ENCODE peak calls at places on chromosomes 16 and 17, in four cellular contexts. B is CD8-positive, alpha-beta T cell; Y is mesenchymal stem cell; R is tibial artery. U is an unnamed sample. For H3K27me3, the result is how much of the 10 kb centered on the place peaks cover.

GRCh38 chr16:26605872-26606271 is 460.9 kb upstream of the C16orf82 start:
- DNase-seq in B (no peak), Y (no peak), R (no peak), U (no peak)

GRCh38 chr16:23877107-23878070 is 41.6 kb downstream of the PRKCB start:
- DNase-seq in B (no peak), Y (no peak), R (no peak), U (peak)

GRCh38 chr17:83064732-83065659 is 14.4 kb upstream of the METRNL start:
- DNase-seq in B (no peak), Y (no peak), R (peak), U (no peak)

GRCh38 chr16:72715267-72715666 is 332.7 kb downstream of the ZFHX3 start:
- DNase-seq in B (no peak), Y (no peak), R (no peak), U (no peak)

GRCh38 chr17:732788-733720 is 658 bp downstream of the TLCD3A start:
- DNase-seq in B (no peak), Y (peak), R (no peak), U (no peak)

GRCh38 chr17:34703533-34703932 is 124.2 kb downstream of the TMEM132E start:
- DNase-seq in B (no peak), Y (peak), R (no peak), U (no peak)

GRCh38 chr16:11913425-11914079 is 2.2 kb downstream of the GSPT1 start:
- DNase-seq in B (peak), Y (peak), R (no peak), U (peak)

GRCh38 chr17:39208136-39208535 is 8.1 kb downstream of the RPL19 start:
- DNase-seq in B (no peak), Y (no peak), R (no peak), U (no peak)

GRCh38 chr16:27736431-27736830 is 186.5 kb downstream of the KATNIP start:
- DNase-seq in B (no peak), Y (no peak), R (no peak), U (no peak)

GRCh38 chr16:48361012-48361411 is 24.2 kb downstream of the SIAH1 start:
- DNase-seq in B (no peak), Y (no peak), R (no peak), U (no peak)

GRCh38 chr16:56600398-56600999 is 7.9 kb upstream of the MT2A start:
- DNase-seq in B (no peak), Y (peak), R (peak), U (no peak)

GRCh38 chr16:4053663-4054479 is 62.4 kb downstream of the ADCY9 start:
- DNase-seq in B (no peak), Y (peak), R (peak), U (no peak)

GRCh38 chr17:14019186-14019956 is 49.9 kb upstream of the COX10 start:
- DNase-seq in B (no peak), Y (peak), R (no peak), U (no peak)

GRCh38 chr16:10883004-10883403 is 6.0 kb downstream of the CIITA start:
- DNase-seq in B (no peak), Y (no peak), R (no peak), U (no peak)

GRCh38 chr17:2705263-2705662 is 6.3 kb downstream of the CLUH start:
- DNase-seq in B (no peak), Y (peak), R (no peak), U (no peak)

GRCh38 chr16:67296422-67296821 is 17.1 kb downstream of the PLEKHG4 start:
- DNase-seq in B (no peak), Y (peak), R (no peak), U (no peak)

GRCh38 chr17:28916302-28916934 is 13.5 kb upstream of the DHRS13 start:
- DNase-seq in B (no peak), Y (peak), R (peak), U (peak)

GRCh38 chr17:28895794-28896447 is 1.6 kb downstream of the FLOT2 start:
- DNase-seq in B (no peak), Y (no peak), R (no peak), U (no peak)

GRCh38 chr16:66364959-66365306 is 1.6 kb upstream of the CDH5 start:
- DNase-seq in B (no peak), Y (no peak), R (no peak), U (no peak)

GRCh38 chr16:31348578-31348977 is 6.4 kb upstream of the ITGAX start:
- DNase-seq in B (no peak), Y (no peak), R (no peak), U (no peak)

GRCh38 chr16:31352344-31353115 is 2.4 kb upstream of the ITGAX start:
- DNase-seq in B (no peak), Y (no peak), R (no peak), U (no peak)

GRCh38 chr16:31351246-31351936 is 3.6 kb upstream of the ITGAX start:
- DNase-seq in B (no peak), Y (no peak), R (no peak), U (no peak)

GRCh38 chr16:31351937-31352315 is 3.0 kb upstream of the ITGAX start:
- DNase-seq in B (no peak), Y (no peak), R (no peak), U (no peak)

GRCh38 chr16:31350275-31351005 is 4.5 kb upstream of the ITGAX start:
- DNase-seq in B (no peak), Y (no peak), R (peak), U (no peak)
- H3K27ac ChIP-seq in B (no peak), Y (no peak), R (no peak), U (no peak)

GRCh38 chr17:81494984-81495383 is 17.6 kb downstream of the ACTG1 start:
- DNase-seq in B (no peak), Y (no peak), R (no peak), U (no peak)

GRCh38 chr17:81492706-81493105 is 19.9 kb downstream of the ACTG1 start:
- DNase-seq in B (no peak), Y (no peak), R (no peak), U (no peak)

GRCh38 chr17:81492202-81492601 is 20.4 kb downstream of the ACTG1 start:
- DNase-seq in B (no peak), Y (no peak), R (no peak), U (no peak)

GRCh38 chr17:81491761-81492160 is 20.8 kb downstream of the ACTG1 start:
- DNase-seq in B (no peak), Y (no peak), R (no peak), U (no peak)

GRCh38 chr17:81493198-81494038 is 19.2 kb downstream of the ACTG1 start:
- DNase-seq in B (no peak), Y (no peak), R (no peak), U (no peak)
- H3K27me3 ChIP-seq in B (under half), Y (under half), R (under half), U (under half)

GRCh38 chr16:85452364-85453178 is 160.6 kb upstream of the GSE1 start:
- DNase-seq in B (no peak), Y (no peak), R (no peak), U (no peak)
- H3K27ac ChIP-seq in B (no peak), Y (no peak), R (no peak), U (no peak)

GRCh38 chr16:1439058-1439698 is 5.2 kb downstream of the CCDC154 start:
- DNase-seq in B (no peak), Y (no peak), R (no peak), U (no peak)
- H3K27me3 ChIP-seq in B (under half), Y (under half), R (under half), U (under half)

GRCh38 chr17:4510615-4510941 is 11.9 kb downstream of the SPNS2 start:
- DNase-seq in B (no peak), Y (no peak), R (no peak), U (no peak)
- H3K27ac ChIP-seq in B (no peak), Y (no peak), R (peak), U (no peak)

DNA sequence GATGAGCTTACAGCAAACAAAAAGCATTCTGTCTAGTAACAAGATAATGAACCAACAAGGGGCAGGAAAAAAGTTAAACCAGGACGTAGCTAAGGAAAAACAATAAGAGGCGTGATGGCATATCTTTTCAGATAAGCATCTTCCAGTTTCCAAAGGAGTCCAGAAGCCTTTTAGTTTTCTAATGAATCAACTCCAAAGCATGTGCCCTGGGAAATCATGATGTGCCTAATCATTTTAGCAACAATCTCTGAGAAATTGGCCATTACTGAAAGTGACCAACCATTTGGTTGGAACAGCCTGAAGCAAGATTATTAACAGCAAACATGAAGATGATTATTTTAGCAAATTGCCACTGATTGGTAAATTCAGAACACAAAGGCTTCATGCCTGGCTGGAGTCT is 440.9 kb upstream of the MAF start:
- DNase-seq in B (no peak), Y (no peak), R (no peak), U (no peak)
- H3K27me3 ChIP-seq in B (under half), Y (under half), R (under half), U (under half)

GRCh38 chr16:70774261-70774660 is 26.7 kb downstream of the VAC14 start:
- DNase-seq in B (no peak), Y (no peak), R (no peak), U (no peak)
- H3K27ac ChIP-seq in B (no peak), Y (no peak), R (no peak), U (no peak)

GRCh38 chr17:31487648-31488263 is 96.3 kb downstream of the RAB11FIP4 start:
- DNase-seq in B (peak), Y (peak), R (peak), U (peak)
- H3K27me3 ChIP-seq in B (under half), Y (half or more), R (under half), U (under half)

GRCh38 chr17:81387235-81388060 is 7.8 kb upstream of the BAHCC1 start:
- DNase-seq in B (no peak), Y (peak), R (no peak), U (no peak)

GRCh38 chr17:81388612-81389367 is 6.5 kb upstream of the BAHCC1 start:
- DNase-seq in B (no peak), Y (peak), R (no peak), U (no peak)

GRCh38 chr17:81389585-81389984 is 5.7 kb upstream of the BAHCC1 start:
- DNase-seq in B (no peak), Y (no peak), R (no peak), U (no peak)

GRCh38 chr17:81386646-81387234 is 8.5 kb upstream of the BAHCC1 start:
- DNase-seq in B (no peak), Y (no peak), R (no peak), U (no peak)

GRCh38 chr17:81388091-81388611 is 7.1 kb upstream of the BAHCC1 start:
- DNase-seq in B (no peak), Y (no peak), R (no peak), U (no peak)
- H3K27ac ChIP-seq in B (no peak), Y (no peak), R (peak), U (no peak)